ENCODE peak calls at places on chromosomes 2 and 18, in six cellular contexts. One of them, this sample, is unnamed.
A peak's percentile ranks its signal among the peaks of the same experiment; 100 is the strongest.

GRCh38 chr18:72973831-72974230 is 106.0 kb upstream of the NETO1 start:
- DNase-seq in K562: no peak
- DNase-seq in stomach: no peak
- DNase-seq in spleen: no peak
- DNase-seq in body of pancreas: no peak
- DNase-seq in GM12878: no peak
- DNase-seq in this sample: no peak

GRCh38 chr2:69221960-69222751 is 164.9 kb downstream of the GFPT1 start:
- DNase-seq in K562: no peak
- DNase-seq in stomach: no peak
- DNase-seq in spleen: no peak
- DNase-seq in body of pancreas: no peak
- DNase-seq in GM12878: no peak
- DNase-seq in this sample: no peak

GRCh38 chr2:237665713-237666143 is 38.3 kb downstream of the LRRFIP1 start:
- DNase-seq in K562: no peak
- DNase-seq in stomach: no peak
- DNase-seq in spleen: no peak
- DNase-seq in body of pancreas: no peak
- DNase-seq in GM12878: no peak
- DNase-seq in this sample: peak; percentile 69

GRCh38 chr2:2743164-2743571 is 412.1 kb upstream of the MYT1L start:
- DNase-seq in K562: no peak
- DNase-seq in stomach: no peak
- DNase-seq in spleen: peak; percentile 69
- DNase-seq in body of pancreas: peak; percentile 33
- DNase-seq in GM12878: no peak
- DNase-seq in this sample: peak; percentile 48

GRCh38 chr2:73832905-73833304 is 4.1 kb downstream of the STAMBP start:
- DNase-seq in K562: peak; percentile 23
- DNase-seq in stomach: no peak
- DNase-seq in spleen: no peak
- DNase-seq in body of pancreas: no peak
- DNase-seq in GM12878: no peak
- DNase-seq in this sample: no peak

GRCh38 chr18:3219621-3220335 is at the start of gene MYOM1:
- DNase-seq in K562: no peak
- DNase-seq in stomach: no peak
- DNase-seq in spleen: no peak
- DNase-seq in body of pancreas: no peak
- DNase-seq in GM12878: no peak
- DNase-seq in this sample: no peak

GRCh38 chr18:28071199-28071598 is 105.7 kb downstream of the CDH2 start:
- DNase-seq in K562: no peak
- DNase-seq in stomach: no peak
- DNase-seq in spleen: no peak
- DNase-seq in body of pancreas: no peak
- DNase-seq in GM12878: no peak
- DNase-seq in this sample: no peak

GRCh38 chr2:191152841-191153240 is 2.0 kb upstream of the STAT4 start:
- DNase-seq in K562: no peak
- DNase-seq in stomach: no peak
- DNase-seq in spleen: no peak
- DNase-seq in body of pancreas: no peak
- DNase-seq in GM12878: no peak
- DNase-seq in this sample: no peak

GRCh38 chr18:79567481-79568147 is 112.0 kb upstream of the CTDP1 start:
- DNase-seq in K562: no peak
- DNase-seq in stomach: no peak
- DNase-seq in spleen: peak; percentile 53
- DNase-seq in body of pancreas: no peak
- DNase-seq in GM12878: no peak
- DNase-seq in this sample: peak; percentile 1

GRCh38 chr2:149094217-149095015 is 55.9 kb downstream of the LYPD6B start:
- DNase-seq in K562: no peak
- DNase-seq in stomach: no peak
- DNase-seq in spleen: no peak
- DNase-seq in body of pancreas: no peak
- DNase-seq in GM12878: no peak
- DNase-seq in this sample: no peak

GRCh38 chr2:109500910-109501309 is 112.9 kb downstream of the SEPTIN10 start:
- DNase-seq in K562: no peak
- DNase-seq in stomach: no peak
- DNase-seq in spleen: peak; percentile 50
- DNase-seq in body of pancreas: no peak
- DNase-seq in GM12878: no peak
- DNase-seq in this sample: no peak

GRCh38 chr2:173130521-173131467 is 55.1 kb downstream of the MAP3K20 start:
- DNase-seq in K562: no peak
- DNase-seq in stomach: no peak
- DNase-seq in spleen: no peak
- DNase-seq in body of pancreas: no peak
- DNase-seq in GM12878: no peak
- DNase-seq in this sample: no peak

GRCh38 chr2:139142252-139142651 is 362.1 kb upstream of the NXPH2 start:
- DNase-seq in K562: no peak
- DNase-seq in stomach: no peak
- DNase-seq in spleen: no peak
- DNase-seq in body of pancreas: no peak
- DNase-seq in GM12878: no peak
- DNase-seq in this sample: no peak

GRCh38 chr2:24048662-24049484 is 668 bp upstream of the FKBP1B start:
- DNase-seq in K562: no peak
- DNase-seq in stomach: no peak
- DNase-seq in spleen: no peak
- DNase-seq in body of pancreas: no peak
- DNase-seq in GM12878: no peak
- DNase-seq in this sample: no peak

GRCh38 chr18:74951165-74951760 is 257.7 kb downstream of the PTGR3 start:
- DNase-seq in K562: no peak
- DNase-seq in stomach: peak; percentile 81
- DNase-seq in spleen: no peak
- DNase-seq in body of pancreas: peak; percentile 63
- DNase-seq in GM12878: peak; percentile 59
- DNase-seq in this sample: peak; percentile 92

GRCh38 chr2:4110273-4110672 is 406.9 kb downstream of the DCDC2C start:
- DNase-seq in K562: no peak
- DNase-seq in stomach: no peak
- DNase-seq in spleen: no peak
- DNase-seq in body of pancreas: no peak
- DNase-seq in GM12878: no peak
- DNase-seq in this sample: no peak

GRCh38 chr18:12701161-12701560 is 1.4 kb downstream of the CEP76 start:
- DNase-seq in K562: no peak
- DNase-seq in stomach: no peak
- DNase-seq in spleen: no peak
- DNase-seq in body of pancreas: no peak
- DNase-seq in GM12878: no peak
- DNase-seq in this sample: no peak

GRCh38 chr18:46623541-46623940 is 33.5 kb downstream of the LOXHD1 start:
- DNase-seq in K562: no peak
- DNase-seq in stomach: no peak
- DNase-seq in spleen: peak; percentile 88
- DNase-seq in body of pancreas: no peak
- DNase-seq in GM12878: no peak
- DNase-seq in this sample: no peak

GRCh38 chr2:204748286-204748685 is 203.0 kb downstream of the PARD3B start:
- DNase-seq in K562: no peak
- DNase-seq in stomach: no peak
- DNase-seq in spleen: no peak
- DNase-seq in body of pancreas: no peak
- DNase-seq in GM12878: no peak
- DNase-seq in this sample: no peak

GRCh38 chr2:240989451-240990265 is 8.8 kb upstream of the SNED1 start:
- DNase-seq in K562: peak; percentile 34
- DNase-seq in stomach: peak; percentile 46
- DNase-seq in spleen: peak; percentile 78
- DNase-seq in body of pancreas: peak; percentile 18
- DNase-seq in GM12878: no peak
- DNase-seq in this sample: no peak

GRCh38 chr2:37287966-37288365 is 36.7 kb downstream of the PRKD3 start:
- DNase-seq in K562: no peak
- DNase-seq in stomach: no peak
- DNase-seq in spleen: no peak
- DNase-seq in body of pancreas: no peak
- DNase-seq in GM12878: peak; percentile 7
- DNase-seq in this sample: no peak

GRCh38 chr2:98952971-98953370 is 16.9 kb upstream of the CRACDL start:
- DNase-seq in K562: no peak
- DNase-seq in stomach: no peak
- DNase-seq in spleen: no peak
- DNase-seq in body of pancreas: no peak
- DNase-seq in GM12878: no peak
- DNase-seq in this sample: no peak

GRCh38 chr2:159094173-159094737 is 125.8 kb downstream of the TANC1 start:
- DNase-seq in K562: no peak
- DNase-seq in stomach: no peak
- DNase-seq in spleen: no peak
- DNase-seq in body of pancreas: no peak
- DNase-seq in GM12878: no peak
- DNase-seq in this sample: no peak

GRCh38 chr2:226580403-226580802 is 219.2 kb downstream of the IRS1 start:
- DNase-seq in K562: no peak
- DNase-seq in stomach: no peak
- DNase-seq in spleen: no peak
- DNase-seq in body of pancreas: no peak
- DNase-seq in GM12878: no peak
- DNase-seq in this sample: no peak

GRCh38 chr2:226578879-226579278 is 220.7 kb downstream of the IRS1 start:
- DNase-seq in K562: no peak
- DNase-seq in stomach: no peak
- DNase-seq in spleen: no peak
- DNase-seq in body of pancreas: no peak
- DNase-seq in GM12878: no peak
- DNase-seq in this sample: no peak

GRCh38 chr2:226575928-226576327 is 223.7 kb downstream of the IRS1 start:
- DNase-seq in K562: no peak
- DNase-seq in stomach: no peak
- DNase-seq in spleen: no peak
- DNase-seq in body of pancreas: no peak
- DNase-seq in GM12878: no peak
- DNase-seq in this sample: no peak

GRCh38 chr2:226579519-226579918 is 220.1 kb downstream of the IRS1 start:
- DNase-seq in K562: no peak
- DNase-seq in stomach: no peak
- DNase-seq in spleen: no peak
- DNase-seq in body of pancreas: no peak
- DNase-seq in GM12878: no peak
- DNase-seq in this sample: no peak

DNA sequence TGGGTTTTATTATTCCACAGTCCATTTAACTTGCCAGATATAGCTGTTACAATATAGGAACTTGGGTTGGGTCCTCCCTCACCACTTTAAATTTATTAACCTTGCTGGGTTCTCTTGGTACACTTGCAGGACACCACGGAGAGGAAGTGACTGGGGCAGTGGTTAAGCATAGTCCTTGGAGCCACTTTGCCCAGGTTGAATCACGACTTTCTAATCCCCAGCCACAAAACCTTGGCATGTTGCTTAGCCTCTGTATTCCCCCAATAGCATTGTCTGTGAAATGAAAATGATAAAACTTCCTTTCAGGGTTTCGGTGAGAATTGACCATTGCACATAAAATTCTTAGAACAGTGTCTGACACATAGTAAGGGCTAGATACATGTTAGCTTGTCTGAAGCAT is 221.2 kb downstream of the IRS1 start:
- DNase-seq in K562: no peak
- DNase-seq in stomach: no peak
- DNase-seq in spleen: no peak
- DNase-seq in body of pancreas: no peak
- DNase-seq in GM12878: no peak
- DNase-seq in this sample: no peak
- H3K4me1 ChIP-seq in K562: no peaks in the 10 kb centered on the region
- H3K4me1 ChIP-seq in stomach: peaks cover 4% of the 10 kb centered on the region
- H3K4me1 ChIP-seq in spleen: no peaks in the 10 kb centered on the region
- H3K4me1 ChIP-seq in body of pancreas: no peaks in the 10 kb centered on the region
- H3K4me1 ChIP-seq in GM12878: no peaks in the 10 kb centered on the region
- H3K4me1 ChIP-seq in this sample: peaks cover 14% of the 10 kb centered on the region

GRCh38 chr2:189751080-189751658 is 11.4 kb downstream of the OSGEPL1 start:
- DNase-seq in K562: peak; percentile 14
- DNase-seq in stomach: peak; percentile 32
- DNase-seq in spleen: no peak
- DNase-seq in body of pancreas: peak; percentile 40
- DNase-seq in GM12878: no peak
- DNase-seq in this sample: no peak
- TF ChIP-seq CTCF in K562: peak; percentile 64
- TF ChIP-seq CTCF in stomach: peak; percentile 35
- TF ChIP-seq CTCF in spleen: peak; percentile 59
- TF ChIP-seq CTCF in body of pancreas: peak; percentile 55
- TF ChIP-seq CTCF in GM12878: peak; percentile 62
- TF ChIP-seq CTCF in this sample: peak; percentile 36

GRCh38 chr2:127105656-127106456 is 1.1 kb downstream of the BIN1 start:
- DNase-seq in K562: no peak
- DNase-seq in stomach: no peak
- DNase-seq in spleen: peak; percentile 79
- DNase-seq in body of pancreas: peak; percentile 24
- DNase-seq in GM12878: no peak
- DNase-seq in this sample: peak; percentile 43
- TF ChIP-seq POLR2A in K562: no peak
- TF ChIP-seq POLR2A in stomach: no peak
- TF ChIP-seq POLR2A in spleen: no peak
- TF ChIP-seq POLR2A in body of pancreas: no peak
- TF ChIP-seq POLR2A in GM12878: no peak
- TF ChIP-seq POLR2A in this sample: no peak

GRCh38 chr2:234435836-234436481 is 60.9 kb downstream of the ARL4C start:
- DNase-seq in K562: no peak
- DNase-seq in stomach: no peak
- DNase-seq in spleen: no peak
- DNase-seq in body of pancreas: no peak
- DNase-seq in GM12878: no peak
- DNase-seq in this sample: no peak

GRCh38 chr2:234433201-234433600 is 63.7 kb downstream of the ARL4C start:
- DNase-seq in K562: no peak
- DNase-seq in stomach: no peak
- DNase-seq in spleen: no peak
- DNase-seq in body of pancreas: no peak
- DNase-seq in GM12878: no peak
- DNase-seq in this sample: no peak

GRCh38 chr2:234438322-234438977 is 58.4 kb downstream of the ARL4C start:
- DNase-seq in K562: no peak
- DNase-seq in stomach: no peak
- DNase-seq in spleen: no peak
- DNase-seq in body of pancreas: no peak
- DNase-seq in GM12878: no peak
- DNase-seq in this sample: no peak

GRCh38 chr2:234437642-234438321 is 59.1 kb downstream of the ARL4C start:
- DNase-seq in K562: no peak
- DNase-seq in stomach: no peak
- DNase-seq in spleen: no peak
- DNase-seq in body of pancreas: no peak
- DNase-seq in GM12878: no peak
- DNase-seq in this sample: no peak

DNA sequence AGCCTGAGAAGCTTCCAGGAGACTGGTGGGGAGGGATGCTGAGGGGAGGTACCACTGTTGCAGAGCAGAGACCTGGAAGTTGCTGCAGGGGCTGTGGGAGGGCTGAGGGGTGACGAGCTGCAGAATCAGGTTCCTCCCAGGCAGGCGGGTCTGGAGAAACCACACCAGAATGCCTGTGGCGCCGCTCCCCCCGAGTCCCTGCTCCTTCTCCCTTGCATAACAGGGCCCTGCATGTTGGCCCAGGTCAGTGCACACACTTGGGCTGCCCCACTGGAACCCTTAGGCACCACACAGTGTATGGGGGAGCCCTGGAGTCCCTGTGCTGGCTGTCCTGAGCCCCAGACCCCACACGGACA is 60.4 kb downstream of the ARL4C start:
- DNase-seq in K562: no peak
- DNase-seq in stomach: no peak
- DNase-seq in spleen: no peak
- DNase-seq in body of pancreas: no peak
- DNase-seq in GM12878: no peak
- DNase-seq in this sample: no peak
- H3K4me1 ChIP-seq in K562: no peaks in the 10 kb centered on the region
- H3K4me1 ChIP-seq in stomach: no peaks in the 10 kb centered on the region
- H3K4me1 ChIP-seq in spleen: peaks cover 24% of the 10 kb centered on the region
- H3K4me1 ChIP-seq in body of pancreas: no peaks in the 10 kb centered on the region
- H3K4me1 ChIP-seq in GM12878: peaks cover 6% of the 10 kb centered on the region
- H3K4me1 ChIP-seq in this sample: no peaks in the 10 kb centered on the region

This sample was measured in thyroid gland.